ENCODE peak calls at places on chromosomes 12 and 14, in nine cellular contexts. One of them, this sample, is unnamed.

GRCh38 chr12:115383668-115384067 is 699.7 kb upstream of the TBX3 start:
- DNase-seq in activated CD4-positive, alpha-beta T cell treated with anti-CD3 and anti-CD28 coated beads for 4 hours: no peak
- DNase-seq in IMR-90: peak
- DNase-seq in Caki2: no peak
- DNase-seq in ovary: no peak
- DNase-seq in heart right ventricle: no peak
- DNase-seq in stimulated activated CD4-positive, alpha-beta T cell treated with anti-CD3 and anti-CD28 coated beads, Interleukin-12 subunit alpha, Interleukin-12 subunit beta, amount 100 ng/mL, for 4 hours: no peak
- DNase-seq in CD4-positive, CD25-positive, alpha-beta regulatory T cell: no peak
- DNase-seq in GM23338: no peak
- DNase-seq in this sample: no peak

GRCh38 chr14:30656190-30656632 is 34.1 kb downstream of the SCFD1 start:
- DNase-seq in activated CD4-positive, alpha-beta T cell treated with anti-CD3 and anti-CD28 coated beads for 4 hours: peak
- DNase-seq in IMR-90: peak
- DNase-seq in Caki2: no peak
- DNase-seq in ovary: peak
- DNase-seq in heart right ventricle: peak
- DNase-seq in stimulated activated CD4-positive, alpha-beta T cell treated with anti-CD3 and anti-CD28 coated beads, Interleukin-12 subunit alpha, Interleukin-12 subunit beta, amount 100 ng/mL, for 4 hours: peak
- DNase-seq in CD4-positive, CD25-positive, alpha-beta regulatory T cell: peak
- DNase-seq in GM23338: peak
- DNase-seq in this sample: no peak

GRCh38 chr12:14885718-14886201 is at the start of gene MGP:
- DNase-seq in activated CD4-positive, alpha-beta T cell treated with anti-CD3 and anti-CD28 coated beads for 4 hours: no peak
- DNase-seq in IMR-90: peak
- DNase-seq in Caki2: no peak
- DNase-seq in ovary: peak
- DNase-seq in heart right ventricle: peak
- DNase-seq in stimulated activated CD4-positive, alpha-beta T cell treated with anti-CD3 and anti-CD28 coated beads, Interleukin-12 subunit alpha, Interleukin-12 subunit beta, amount 100 ng/mL, for 4 hours: no peak
- DNase-seq in CD4-positive, CD25-positive, alpha-beta regulatory T cell: no peak
- DNase-seq in GM23338: no peak
- DNase-seq in this sample: no peak

GRCh38 chr14:50062438-50063039 is 53.8 kb downstream of the VCPKMT start:
- DNase-seq in activated CD4-positive, alpha-beta T cell treated with anti-CD3 and anti-CD28 coated beads for 4 hours: peak
- DNase-seq in IMR-90: peak
- DNase-seq in Caki2: peak
- DNase-seq in ovary: no peak
- DNase-seq in heart right ventricle: no peak
- DNase-seq in stimulated activated CD4-positive, alpha-beta T cell treated with anti-CD3 and anti-CD28 coated beads, Interleukin-12 subunit alpha, Interleukin-12 subunit beta, amount 100 ng/mL, for 4 hours: peak
- DNase-seq in CD4-positive, CD25-positive, alpha-beta regulatory T cell: peak
- DNase-seq in GM23338: peak
- DNase-seq in this sample: peak

GRCh38 chr12:15453613-15454012 is 131.3 kb downstream of the PTPRO start:
- DNase-seq in activated CD4-positive, alpha-beta T cell treated with anti-CD3 and anti-CD28 coated beads for 4 hours: no peak
- DNase-seq in IMR-90: no peak
- DNase-seq in Caki2: no peak
- DNase-seq in ovary: no peak
- DNase-seq in heart right ventricle: no peak
- DNase-seq in stimulated activated CD4-positive, alpha-beta T cell treated with anti-CD3 and anti-CD28 coated beads, Interleukin-12 subunit alpha, Interleukin-12 subunit beta, amount 100 ng/mL, for 4 hours: no peak
- DNase-seq in CD4-positive, CD25-positive, alpha-beta regulatory T cell: no peak
- DNase-seq in GM23338: no peak
- DNase-seq in this sample: no peak

GRCh38 chr12:96907681-96908163 is 665 bp downstream of the NEDD1 start:
- DNase-seq in activated CD4-positive, alpha-beta T cell treated with anti-CD3 and anti-CD28 coated beads for 4 hours: peak
- DNase-seq in IMR-90: peak
- DNase-seq in Caki2: peak
- DNase-seq in ovary: no peak
- DNase-seq in heart right ventricle: peak
- DNase-seq in stimulated activated CD4-positive, alpha-beta T cell treated with anti-CD3 and anti-CD28 coated beads, Interleukin-12 subunit alpha, Interleukin-12 subunit beta, amount 100 ng/mL, for 4 hours: peak
- DNase-seq in CD4-positive, CD25-positive, alpha-beta regulatory T cell: no peak
- DNase-seq in GM23338: peak
- DNase-seq in this sample: no peak

GRCh38 chr14:92563359-92563758 is 49.8 kb downstream of the RIN3 start:
- DNase-seq in activated CD4-positive, alpha-beta T cell treated with anti-CD3 and anti-CD28 coated beads for 4 hours: no peak
- DNase-seq in IMR-90: peak
- DNase-seq in Caki2: no peak
- DNase-seq in ovary: no peak
- DNase-seq in heart right ventricle: no peak
- DNase-seq in stimulated activated CD4-positive, alpha-beta T cell treated with anti-CD3 and anti-CD28 coated beads, Interleukin-12 subunit alpha, Interleukin-12 subunit beta, amount 100 ng/mL, for 4 hours: no peak
- DNase-seq in CD4-positive, CD25-positive, alpha-beta regulatory T cell: no peak
- DNase-seq in GM23338: no peak
- DNase-seq in this sample: no peak

GRCh38 chr12:120835304-120835612 is 68.9 kb downstream of the SPPL3 start:
- DNase-seq in activated CD4-positive, alpha-beta T cell treated with anti-CD3 and anti-CD28 coated beads for 4 hours: no peak
- DNase-seq in IMR-90: no peak
- DNase-seq in Caki2: no peak
- DNase-seq in ovary: no peak
- DNase-seq in heart right ventricle: no peak
- DNase-seq in stimulated activated CD4-positive, alpha-beta T cell treated with anti-CD3 and anti-CD28 coated beads, Interleukin-12 subunit alpha, Interleukin-12 subunit beta, amount 100 ng/mL, for 4 hours: no peak
- DNase-seq in CD4-positive, CD25-positive, alpha-beta regulatory T cell: no peak
- DNase-seq in GM23338: no peak
- DNase-seq in this sample: no peak

GRCh38 chr12:48003226-48004038 is 844 bp downstream of the COL2A1 start:
- DNase-seq in activated CD4-positive, alpha-beta T cell treated with anti-CD3 and anti-CD28 coated beads for 4 hours: no peak
- DNase-seq in IMR-90: no peak
- DNase-seq in Caki2: no peak
- DNase-seq in ovary: no peak
- DNase-seq in heart right ventricle: no peak
- DNase-seq in stimulated activated CD4-positive, alpha-beta T cell treated with anti-CD3 and anti-CD28 coated beads, Interleukin-12 subunit alpha, Interleukin-12 subunit beta, amount 100 ng/mL, for 4 hours: no peak
- DNase-seq in CD4-positive, CD25-positive, alpha-beta regulatory T cell: peak
- DNase-seq in GM23338: peak
- DNase-seq in this sample: no peak

GRCh38 chr12:132560831-132561783 is 49.3 kb downstream of the LRCOL1 start:
- DNase-seq in activated CD4-positive, alpha-beta T cell treated with anti-CD3 and anti-CD28 coated beads for 4 hours: peak
- DNase-seq in IMR-90: peak
- DNase-seq in Caki2: peak
- DNase-seq in ovary: peak
- DNase-seq in heart right ventricle: peak
- DNase-seq in stimulated activated CD4-positive, alpha-beta T cell treated with anti-CD3 and anti-CD28 coated beads, Interleukin-12 subunit alpha, Interleukin-12 subunit beta, amount 100 ng/mL, for 4 hours: peak
- DNase-seq in CD4-positive, CD25-positive, alpha-beta regulatory T cell: peak
- DNase-seq in GM23338: peak
- DNase-seq in this sample: peak

GRCh38 chr14:54220122-54220691 is 176.6 kb upstream of the CDKN3 start:
- DNase-seq in activated CD4-positive, alpha-beta T cell treated with anti-CD3 and anti-CD28 coated beads for 4 hours: no peak
- DNase-seq in IMR-90: no peak
- DNase-seq in Caki2: no peak
- DNase-seq in ovary: no peak
- DNase-seq in heart right ventricle: peak
- DNase-seq in stimulated activated CD4-positive, alpha-beta T cell treated with anti-CD3 and anti-CD28 coated beads, Interleukin-12 subunit alpha, Interleukin-12 subunit beta, amount 100 ng/mL, for 4 hours: no peak
- DNase-seq in CD4-positive, CD25-positive, alpha-beta regulatory T cell: no peak
- DNase-seq in GM23338: peak
- DNase-seq in this sample: no peak

GRCh38 chr14:68306934-68307758 is 485.7 kb downstream of the ZFP36L1 start:
- DNase-seq in activated CD4-positive, alpha-beta T cell treated with anti-CD3 and anti-CD28 coated beads for 4 hours: no peak
- DNase-seq in IMR-90: peak
- DNase-seq in Caki2: no peak
- DNase-seq in ovary: no peak
- DNase-seq in heart right ventricle: no peak
- DNase-seq in stimulated activated CD4-positive, alpha-beta T cell treated with anti-CD3 and anti-CD28 coated beads, Interleukin-12 subunit alpha, Interleukin-12 subunit beta, amount 100 ng/mL, for 4 hours: no peak
- DNase-seq in CD4-positive, CD25-positive, alpha-beta regulatory T cell: no peak
- DNase-seq in GM23338: no peak
- DNase-seq in this sample: no peak

GRCh38 chr12:66365718-66366485 is 63.6 kb downstream of the HELB start:
- DNase-seq in activated CD4-positive, alpha-beta T cell treated with anti-CD3 and anti-CD28 coated beads for 4 hours: no peak
- DNase-seq in IMR-90: peak
- DNase-seq in Caki2: no peak
- DNase-seq in ovary: no peak
- DNase-seq in heart right ventricle: no peak
- DNase-seq in stimulated activated CD4-positive, alpha-beta T cell treated with anti-CD3 and anti-CD28 coated beads, Interleukin-12 subunit alpha, Interleukin-12 subunit beta, amount 100 ng/mL, for 4 hours: no peak
- DNase-seq in CD4-positive, CD25-positive, alpha-beta regulatory T cell: no peak
- DNase-seq in GM23338: no peak
- DNase-seq in this sample: no peak

GRCh38 chr14:35628989-35629388 is 95.0 kb downstream of the INSM2 start:
- DNase-seq in activated CD4-positive, alpha-beta T cell treated with anti-CD3 and anti-CD28 coated beads for 4 hours: no peak
- DNase-seq in IMR-90: peak
- DNase-seq in Caki2: no peak
- DNase-seq in ovary: no peak
- DNase-seq in heart right ventricle: no peak
- DNase-seq in stimulated activated CD4-positive, alpha-beta T cell treated with anti-CD3 and anti-CD28 coated beads, Interleukin-12 subunit alpha, Interleukin-12 subunit beta, amount 100 ng/mL, for 4 hours: no peak
- DNase-seq in CD4-positive, CD25-positive, alpha-beta regulatory T cell: no peak
- DNase-seq in GM23338: peak
- DNase-seq in this sample: no peak

GRCh38 chr12:64890873-64891468 is 66.5 kb downstream of the TBC1D30 start:
- DNase-seq in activated CD4-positive, alpha-beta T cell treated with anti-CD3 and anti-CD28 coated beads for 4 hours: no peak
- DNase-seq in IMR-90: peak
- DNase-seq in Caki2: peak
- DNase-seq in ovary: no peak
- DNase-seq in heart right ventricle: no peak
- DNase-seq in stimulated activated CD4-positive, alpha-beta T cell treated with anti-CD3 and anti-CD28 coated beads, Interleukin-12 subunit alpha, Interleukin-12 subunit beta, amount 100 ng/mL, for 4 hours: no peak
- DNase-seq in CD4-positive, CD25-positive, alpha-beta regulatory T cell: peak
- DNase-seq in GM23338: peak
- DNase-seq in this sample: no peak

GRCh38 chr14:99168330-99168729 is 103.7 kb downstream of the BCL11B start:
- DNase-seq in activated CD4-positive, alpha-beta T cell treated with anti-CD3 and anti-CD28 coated beads for 4 hours: no peak
- DNase-seq in IMR-90: no peak
- DNase-seq in Caki2: no peak
- DNase-seq in ovary: no peak
- DNase-seq in heart right ventricle: no peak
- DNase-seq in stimulated activated CD4-positive, alpha-beta T cell treated with anti-CD3 and anti-CD28 coated beads, Interleukin-12 subunit alpha, Interleukin-12 subunit beta, amount 100 ng/mL, for 4 hours: no peak
- DNase-seq in CD4-positive, CD25-positive, alpha-beta regulatory T cell: no peak
- DNase-seq in GM23338: no peak
- DNase-seq in this sample: no peak

GRCh38 chr12:95699579-95699978 is 91.0 kb downstream of the NTN4 start:
- DNase-seq in activated CD4-positive, alpha-beta T cell treated with anti-CD3 and anti-CD28 coated beads for 4 hours: no peak
- DNase-seq in IMR-90: no peak
- DNase-seq in Caki2: no peak
- DNase-seq in ovary: no peak
- DNase-seq in heart right ventricle: no peak
- DNase-seq in stimulated activated CD4-positive, alpha-beta T cell treated with anti-CD3 and anti-CD28 coated beads, Interleukin-12 subunit alpha, Interleukin-12 subunit beta, amount 100 ng/mL, for 4 hours: no peak
- DNase-seq in CD4-positive, CD25-positive, alpha-beta regulatory T cell: no peak
- DNase-seq in GM23338: no peak
- DNase-seq in this sample: no peak

GRCh38 chr12:13222076-13222475 is 25.6 kb downstream of the EMP1 start:
- DNase-seq in activated CD4-positive, alpha-beta T cell treated with anti-CD3 and anti-CD28 coated beads for 4 hours: no peak
- DNase-seq in IMR-90: no peak
- DNase-seq in Caki2: no peak
- DNase-seq in ovary: peak
- DNase-seq in heart right ventricle: no peak
- DNase-seq in stimulated activated CD4-positive, alpha-beta T cell treated with anti-CD3 and anti-CD28 coated beads, Interleukin-12 subunit alpha, Interleukin-12 subunit beta, amount 100 ng/mL, for 4 hours: no peak
- DNase-seq in CD4-positive, CD25-positive, alpha-beta regulatory T cell: no peak
- DNase-seq in GM23338: no peak
- DNase-seq in this sample: no peak

GRCh38 chr12:114855678-114856077 is 171.7 kb upstream of the TBX3 start:
- DNase-seq in activated CD4-positive, alpha-beta T cell treated with anti-CD3 and anti-CD28 coated beads for 4 hours: no peak
- DNase-seq in IMR-90: no peak
- DNase-seq in Caki2: no peak
- DNase-seq in ovary: no peak
- DNase-seq in heart right ventricle: no peak
- DNase-seq in stimulated activated CD4-positive, alpha-beta T cell treated with anti-CD3 and anti-CD28 coated beads, Interleukin-12 subunit alpha, Interleukin-12 subunit beta, amount 100 ng/mL, for 4 hours: no peak
- DNase-seq in CD4-positive, CD25-positive, alpha-beta regulatory T cell: no peak
- DNase-seq in GM23338: no peak
- DNase-seq in this sample: no peak

GRCh38 chr12:56803750-56804149 is 40.6 kb downstream of the HSD17B6 start:
- DNase-seq in activated CD4-positive, alpha-beta T cell treated with anti-CD3 and anti-CD28 coated beads for 4 hours: no peak
- DNase-seq in IMR-90: no peak
- DNase-seq in Caki2: no peak
- DNase-seq in ovary: no peak
- DNase-seq in heart right ventricle: no peak
- DNase-seq in stimulated activated CD4-positive, alpha-beta T cell treated with anti-CD3 and anti-CD28 coated beads, Interleukin-12 subunit alpha, Interleukin-12 subunit beta, amount 100 ng/mL, for 4 hours: no peak
- DNase-seq in CD4-positive, CD25-positive, alpha-beta regulatory T cell: no peak
- DNase-seq in GM23338: no peak
- DNase-seq in this sample: no peak

GRCh38 chr12:12883369-12884001 is 7.9 kb upstream of the GPRC5A start:
- DNase-seq in activated CD4-positive, alpha-beta T cell treated with anti-CD3 and anti-CD28 coated beads for 4 hours: no peak
- DNase-seq in IMR-90: peak
- DNase-seq in Caki2: peak
- DNase-seq in ovary: no peak
- DNase-seq in heart right ventricle: no peak
- DNase-seq in stimulated activated CD4-positive, alpha-beta T cell treated with anti-CD3 and anti-CD28 coated beads, Interleukin-12 subunit alpha, Interleukin-12 subunit beta, amount 100 ng/mL, for 4 hours: no peak
- DNase-seq in CD4-positive, CD25-positive, alpha-beta regulatory T cell: no peak
- DNase-seq in GM23338: no peak
- DNase-seq in this sample: no peak

GRCh38 chr14:79758985-79759384 is 452.3 kb downstream of the DIO2 start:
- DNase-seq in activated CD4-positive, alpha-beta T cell treated with anti-CD3 and anti-CD28 coated beads for 4 hours: no peak
- DNase-seq in IMR-90: no peak
- DNase-seq in Caki2: no peak
- DNase-seq in ovary: no peak
- DNase-seq in heart right ventricle: no peak
- DNase-seq in stimulated activated CD4-positive, alpha-beta T cell treated with anti-CD3 and anti-CD28 coated beads, Interleukin-12 subunit alpha, Interleukin-12 subunit beta, amount 100 ng/mL, for 4 hours: no peak
- DNase-seq in CD4-positive, CD25-positive, alpha-beta regulatory T cell: no peak
- DNase-seq in GM23338: no peak
- DNase-seq in this sample: no peak

GRCh38 chr12:52203126-52203921 is 11.5 kb upstream of the KRT80 start:
- DNase-seq in activated CD4-positive, alpha-beta T cell treated with anti-CD3 and anti-CD28 coated beads for 4 hours: peak
- DNase-seq in IMR-90: peak
- DNase-seq in Caki2: peak
- DNase-seq in ovary: peak
- DNase-seq in heart right ventricle: peak
- DNase-seq in stimulated activated CD4-positive, alpha-beta T cell treated with anti-CD3 and anti-CD28 coated beads, Interleukin-12 subunit alpha, Interleukin-12 subunit beta, amount 100 ng/mL, for 4 hours: no peak
- DNase-seq in CD4-positive, CD25-positive, alpha-beta regulatory T cell: no peak
- DNase-seq in GM23338: no peak
- DNase-seq in this sample: peak

GRCh38 chr14:102768223-102769048 is 8.8 kb upstream of the TRAF3 start:
- DNase-seq in activated CD4-positive, alpha-beta T cell treated with anti-CD3 and anti-CD28 coated beads for 4 hours: no peak
- DNase-seq in IMR-90: no peak
- DNase-seq in Caki2: no peak
- DNase-seq in ovary: no peak
- DNase-seq in heart right ventricle: no peak
- DNase-seq in stimulated activated CD4-positive, alpha-beta T cell treated with anti-CD3 and anti-CD28 coated beads, Interleukin-12 subunit alpha, Interleukin-12 subunit beta, amount 100 ng/mL, for 4 hours: no peak
- DNase-seq in CD4-positive, CD25-positive, alpha-beta regulatory T cell: no peak
- DNase-seq in GM23338: no peak
- DNase-seq in this sample: no peak

GRCh38 chr12:108605000-108605689 is 7.3 kb upstream of the TMEM119 start:
- DNase-seq in activated CD4-positive, alpha-beta T cell treated with anti-CD3 and anti-CD28 coated beads for 4 hours: no peak
- DNase-seq in IMR-90: no peak
- DNase-seq in Caki2: peak
- DNase-seq in ovary: no peak
- DNase-seq in heart right ventricle: no peak
- DNase-seq in stimulated activated CD4-positive, alpha-beta T cell treated with anti-CD3 and anti-CD28 coated beads, Interleukin-12 subunit alpha, Interleukin-12 subunit beta, amount 100 ng/mL, for 4 hours: no peak
- DNase-seq in CD4-positive, CD25-positive, alpha-beta regulatory T cell: no peak
- DNase-seq in GM23338: no peak
- DNase-seq in this sample: no peak